ENCODE peak calls at places on chromosomes 5 and 9, in seven cellular contexts. One of them, this sample, is unnamed.

GRCh38 chr9:36149197-36149596 is 12.7 kb downstream of the GLIPR2 start:
- DNase-seq in cardiac fibroblast: peak
- DNase-seq in Panc1: no peak
- DNase-seq in NCI-H748 treated with DMSO at 0.1 percent for 48 hours: no peak
- DNase-seq in coronary artery: no peak
- DNase-seq in tibial artery: peak
- DNase-seq in AG08395: peak
- DNase-seq in this sample: no peak

GRCh38 chr9:90629354-90629753 is 13.3 kb downstream of the DIRAS2 start:
- DNase-seq in cardiac fibroblast: no peak
- DNase-seq in Panc1: no peak
- DNase-seq in NCI-H748 treated with DMSO at 0.1 percent for 48 hours: no peak
- DNase-seq in coronary artery: no peak
- DNase-seq in tibial artery: no peak
- DNase-seq in AG08395: no peak
- DNase-seq in this sample: no peak

GRCh38 chr5:174159327-174160247 is 114.1 kb downstream of the NSG2 start:
- DNase-seq in cardiac fibroblast: peak
- DNase-seq in Panc1: no peak
- DNase-seq in NCI-H748 treated with DMSO at 0.1 percent for 48 hours: no peak
- DNase-seq in coronary artery: peak
- DNase-seq in tibial artery: no peak
- DNase-seq in AG08395: no peak
- DNase-seq in this sample: no peak

GRCh38 chr9:107819772-107820171 is 330.2 kb upstream of the KLF4 start:
- DNase-seq in cardiac fibroblast: no peak
- DNase-seq in Panc1: no peak
- DNase-seq in NCI-H748 treated with DMSO at 0.1 percent for 48 hours: peak
- DNase-seq in coronary artery: no peak
- DNase-seq in tibial artery: no peak
- DNase-seq in AG08395: no peak
- DNase-seq in this sample: no peak

GRCh38 chr5:105508519-105508918 is 1945.9 kb upstream of the NUDT12 start:
- DNase-seq in cardiac fibroblast: peak
- DNase-seq in Panc1: no peak
- DNase-seq in NCI-H748 treated with DMSO at 0.1 percent for 48 hours: no peak
- DNase-seq in coronary artery: no peak
- DNase-seq in tibial artery: no peak
- DNase-seq in AG08395: no peak
- DNase-seq in this sample: no peak

GRCh38 chr9:113772121-113772885 is 103.8 kb upstream of the ZNF618 start:
- DNase-seq in cardiac fibroblast: peak
- DNase-seq in Panc1: no peak
- DNase-seq in NCI-H748 treated with DMSO at 0.1 percent for 48 hours: no peak
- DNase-seq in coronary artery: no peak
- DNase-seq in tibial artery: peak
- DNase-seq in AG08395: peak
- DNase-seq in this sample: no peak

GRCh38 chr9:613771-614347 is 227.6 kb upstream of the DMRT1 start:
- DNase-seq in cardiac fibroblast: peak
- DNase-seq in Panc1: peak
- DNase-seq in NCI-H748 treated with DMSO at 0.1 percent for 48 hours: peak
- DNase-seq in coronary artery: peak
- DNase-seq in tibial artery: peak
- DNase-seq in AG08395: peak
- DNase-seq in this sample: peak

GRCh38 chr9:16543691-16544090 is 326.8 kb downstream of the BNC2 start:
- DNase-seq in cardiac fibroblast: peak
- DNase-seq in Panc1: no peak
- DNase-seq in NCI-H748 treated with DMSO at 0.1 percent for 48 hours: no peak
- DNase-seq in coronary artery: no peak
- DNase-seq in tibial artery: no peak
- DNase-seq in AG08395: no peak
- DNase-seq in this sample: no peak

GRCh38 chr9:33250458-33250995 is 10.6 kb downstream of the SPINK4 start:
- DNase-seq in cardiac fibroblast: peak
- DNase-seq in Panc1: no peak
- DNase-seq in NCI-H748 treated with DMSO at 0.1 percent for 48 hours: no peak
- DNase-seq in coronary artery: no peak
- DNase-seq in tibial artery: no peak
- DNase-seq in AG08395: peak
- DNase-seq in this sample: no peak

GRCh38 chr5:61051267-61051666 is 106.3 kb downstream of the NDUFAF2 start:
- DNase-seq in cardiac fibroblast: peak
- DNase-seq in Panc1: no peak
- DNase-seq in NCI-H748 treated with DMSO at 0.1 percent for 48 hours: no peak
- DNase-seq in coronary artery: no peak
- DNase-seq in tibial artery: no peak
- DNase-seq in AG08395: peak
- DNase-seq in this sample: no peak

GRCh38 chr9:124180557-124180956 is 77.2 kb upstream of the NEK6 start:
- DNase-seq in cardiac fibroblast: peak
- DNase-seq in Panc1: no peak
- DNase-seq in NCI-H748 treated with DMSO at 0.1 percent for 48 hours: no peak
- DNase-seq in coronary artery: no peak
- DNase-seq in tibial artery: peak
- DNase-seq in AG08395: no peak
- DNase-seq in this sample: no peak

GRCh38 chr5:80793354-80793753 is 138.6 kb upstream of the DHFR start:
- DNase-seq in cardiac fibroblast: no peak
- DNase-seq in Panc1: no peak
- DNase-seq in NCI-H748 treated with DMSO at 0.1 percent for 48 hours: no peak
- DNase-seq in coronary artery: no peak
- DNase-seq in tibial artery: no peak
- DNase-seq in AG08395: no peak
- DNase-seq in this sample: no peak

GRCh38 chr9:119004618-119004990 is 364.6 kb downstream of the BRINP1 start:
- DNase-seq in cardiac fibroblast: peak
- DNase-seq in Panc1: peak
- DNase-seq in NCI-H748 treated with DMSO at 0.1 percent for 48 hours: no peak
- DNase-seq in coronary artery: peak
- DNase-seq in tibial artery: peak
- DNase-seq in AG08395: peak
- DNase-seq in this sample: no peak

GRCh38 chr5:165310031-165310430 is 1804.6 kb downstream of the MAT2B start:
- DNase-seq in cardiac fibroblast: no peak
- DNase-seq in Panc1: no peak
- DNase-seq in NCI-H748 treated with DMSO at 0.1 percent for 48 hours: no peak
- DNase-seq in coronary artery: no peak
- DNase-seq in tibial artery: no peak
- DNase-seq in AG08395: no peak
- DNase-seq in this sample: no peak

GRCh38 chr5:143177263-143177994 is 226.1 kb downstream of the NR3C1 start:
- DNase-seq in cardiac fibroblast: peak
- DNase-seq in Panc1: peak
- DNase-seq in NCI-H748 treated with DMSO at 0.1 percent for 48 hours: no peak
- DNase-seq in coronary artery: peak
- DNase-seq in tibial artery: peak
- DNase-seq in AG08395: peak
- DNase-seq in this sample: no peak

GRCh38 chr5:165228184-165228583 is 1722.8 kb downstream of the MAT2B start:
- DNase-seq in cardiac fibroblast: no peak
- DNase-seq in Panc1: no peak
- DNase-seq in NCI-H748 treated with DMSO at 0.1 percent for 48 hours: no peak
- DNase-seq in coronary artery: no peak
- DNase-seq in tibial artery: no peak
- DNase-seq in AG08395: no peak
- DNase-seq in this sample: no peak

GRCh38 chr9:75431388-75431787 is 343.1 kb downstream of the OSTF1 start:
- DNase-seq in cardiac fibroblast: no peak
- DNase-seq in Panc1: no peak
- DNase-seq in NCI-H748 treated with DMSO at 0.1 percent for 48 hours: no peak
- DNase-seq in coronary artery: no peak
- DNase-seq in tibial artery: no peak
- DNase-seq in AG08395: no peak
- DNase-seq in this sample: no peak

GRCh38 chr5:1517838-1518237 is 5.9 kb downstream of the LPCAT1 start:
- DNase-seq in cardiac fibroblast: no peak
- DNase-seq in Panc1: no peak
- DNase-seq in NCI-H748 treated with DMSO at 0.1 percent for 48 hours: no peak
- DNase-seq in coronary artery: peak
- DNase-seq in tibial artery: peak
- DNase-seq in AG08395: no peak
- DNase-seq in this sample: no peak

GRCh38 chr5:133361922-133362321 is 250.4 kb downstream of the FSTL4 start:
- DNase-seq in cardiac fibroblast: no peak
- DNase-seq in Panc1: no peak
- DNase-seq in NCI-H748 treated with DMSO at 0.1 percent for 48 hours: no peak
- DNase-seq in coronary artery: no peak
- DNase-seq in tibial artery: no peak
- DNase-seq in AG08395: no peak
- DNase-seq in this sample: no peak

GRCh38 chr9:2857564-2858198 is 13.8 kb upstream of the PUM3 start:
- DNase-seq in cardiac fibroblast: peak
- DNase-seq in Panc1: peak
- DNase-seq in NCI-H748 treated with DMSO at 0.1 percent for 48 hours: peak
- DNase-seq in coronary artery: no peak
- DNase-seq in tibial artery: peak
- DNase-seq in AG08395: peak
- DNase-seq in this sample: peak

GRCh38 chr9:89731262-89731980 is 126.6 kb downstream of the GADD45G start:
- DNase-seq in cardiac fibroblast: no peak
- DNase-seq in Panc1: no peak
- DNase-seq in NCI-H748 treated with DMSO at 0.1 percent for 48 hours: no peak
- DNase-seq in coronary artery: no peak
- DNase-seq in tibial artery: no peak
- DNase-seq in AG08395: no peak
- DNase-seq in this sample: no peak

This sample was measured in Jurkat, Clone E6-1.